ENCODE peak calls at places on chromosomes 2 and 18, in eight cellular contexts. Q is HepG2, S is K562, D is A549, T is HCT116, X is IMR-90, Y is GM12878, U is H1. Z is an unnamed sample.

GRCh38 chr2:70103531-70104061 is 16.3 kb downstream of the PCBP1 start:
- DNase-seq in Q (no peak), S (no peak), D (no peak), T (no peak), X (no peak), Y (no peak), U (no peak), Z (no peak)

GRCh38 chr2:68900496-68901198 is 29.4 kb upstream of the BMP10 start:
- DNase-seq in Q (no peak), S (no peak), D (no peak), T (no peak), X (no peak), Y (no peak), U (no peak), Z (no peak)

GRCh38 chr2:84338069-84338468 is 121.0 kb downstream of the SUCLG1 start:
- DNase-seq in Q (no peak), S (no peak), D (no peak), T (no peak), X (no peak), Y (no peak), U (no peak), Z (peak; percentile 4)

GRCh38 chr2:68387408-68388350 is 22.6 kb downstream of the PLEK start:
- DNase-seq in Q (no peak), S (no peak), D (no peak), T (no peak), X (no peak), Y (peak; percentile 95), U (no peak), Z (no peak)

GRCh38 chr2:105563000-105563719 is 164.3 kb upstream of the FHL2 start:
- DNase-seq in Q (no peak), S (no peak), D (no peak), T (no peak), X (no peak), Y (no peak), U (no peak), Z (no peak)

GRCh38 chr2:74763962-74764428 is 69.9 kb upstream of the HK2 start:
- DNase-seq in Q (no peak), S (no peak), D (no peak), T (no peak), X (no peak), Y (no peak), U (no peak), Z (no peak)

GRCh38 chr2:230899287-230899686 is 25.8 kb downstream of the GPR55 start:
- DNase-seq in Q (no peak), S (no peak), D (no peak), T (no peak), X (no peak), Y (no peak), U (no peak), Z (peak; percentile 44)

GRCh38 chr18:49846263-49846662 is 32.9 kb upstream of the ACAA2 start:
- DNase-seq in Q (no peak), S (no peak), D (no peak), T (no peak), X (peak; percentile 35), Y (no peak), U (no peak), Z (peak; percentile 36)

GRCh38 chr2:105760191-105760590 is 15.5 kb downstream of the NCK2 start:
- DNase-seq in Q (no peak), S (no peak), D (no peak), T (no peak), X (no peak), Y (no peak), U (no peak), Z (no peak)

GRCh38 chr2:143223556-143223955 is 94.3 kb downstream of the ARHGAP15 start:
- DNase-seq in Q (no peak), S (no peak), D (no peak), T (no peak), X (no peak), Y (no peak), U (no peak), Z (no peak)

GRCh38 chr2:5290911-5291546 is 401.2 kb upstream of the SOX11 start:
- DNase-seq in Q (no peak), S (no peak), D (no peak), T (no peak), X (no peak), Y (no peak), U (no peak), Z (no peak)

GRCh38 chr2:5285891-5286290 is 406.3 kb upstream of the SOX11 start:
- DNase-seq in Q (no peak), S (no peak), D (no peak), T (no peak), X (no peak), Y (no peak), U (no peak), Z (peak; percentile 18)

GRCh38 chr2:5286370-5286769 is 405.8 kb upstream of the SOX11 start:
- DNase-seq in Q (no peak), S (no peak), D (no peak), T (no peak), X (no peak), Y (no peak), U (no peak), Z (no peak)

GRCh38 chr2:5287558-5288334 is 404.4 kb upstream of the SOX11 start:
- DNase-seq in Q (no peak), S (no peak), D (no peak), T (no peak), X (no peak), Y (no peak), U (no peak), Z (no peak)
- TF ChIP-seq RAD21 in Q (no peak), S (no peak), D (no peak), T (no peak), X (no peak), Y (no peak), U (no peak), Z (no peak)

GRCh38 chr18:48348739-48349138 is 60.4 kb downstream of the ZBTB7C start:
- DNase-seq in Q (no peak), S (no peak), D (no peak), T (no peak), X (no peak), Y (no peak), U (no peak), Z (no peak)

GRCh38 chr18:48342125-48342524 is 67.1 kb downstream of the ZBTB7C start:
- DNase-seq in Q (no peak), S (no peak), D (no peak), T (no peak), X (no peak), Y (no peak), U (no peak), Z (peak; percentile 48)

GRCh38 chr18:48347756-48348326 is 61.3 kb downstream of the ZBTB7C start:
- DNase-seq in Q (no peak), S (no peak), D (no peak), T (no peak), X (no peak), Y (no peak), U (no peak), Z (no peak)

GRCh38 chr18:48342588-48342987 is 66.6 kb downstream of the ZBTB7C start:
- DNase-seq in Q (no peak), S (no peak), D (no peak), T (no peak), X (no peak), Y (no peak), U (no peak), Z (no peak)

GRCh38 chr18:48345596-48345995 is 63.6 kb downstream of the ZBTB7C start:
- DNase-seq in Q (no peak), S (no peak), D (peak; percentile 16), T (peak; percentile 12), X (peak; percentile 4), Y (no peak), U (no peak), Z (no peak)
- TF ChIP-seq RAD21 in Q (no peak), S (peak; percentile 12), D (peak; percentile 49), T (peak; percentile 77), X (peak; percentile 46), Y (peak; percentile 7), U (peak; percentile 36), Z (peak; percentile 63)

GRCh38 chr2:23746141-23746863 is 180.6 kb downstream of the ATAD2B start:
- DNase-seq in Q (no peak), S (no peak), D (no peak), T (no peak), X (no peak), Y (no peak), U (no peak), Z (no peak)

GRCh38 chr2:23756593-23757292 is 170.2 kb downstream of the ATAD2B start:
- DNase-seq in Q (no peak), S (no peak), D (no peak), T (no peak), X (no peak), Y (no peak), U (no peak), Z (no peak)

GRCh38 chr2:23753291-23754006 is 173.5 kb downstream of the ATAD2B start:
- DNase-seq in Q (no peak), S (no peak), D (no peak), T (no peak), X (peak; percentile 58), Y (no peak), U (no peak), Z (no peak)

GRCh38 chr2:23754970-23755369 is 172.0 kb downstream of the ATAD2B start:
- DNase-seq in Q (no peak), S (no peak), D (no peak), T (no peak), X (no peak), Y (no peak), U (no peak), Z (no peak)

GRCh38 chr2:23751747-23752265 is 175.1 kb downstream of the ATAD2B start:
- DNase-seq in Q (no peak), S (no peak), D (no peak), T (no peak), X (no peak), Y (no peak), U (no peak), Z (no peak)
- TF ChIP-seq RAD21 in Q (no peak), S (no peak), D (no peak), T (no peak), X (no peak), Y (no peak), U (no peak), Z (no peak)

DNA sequence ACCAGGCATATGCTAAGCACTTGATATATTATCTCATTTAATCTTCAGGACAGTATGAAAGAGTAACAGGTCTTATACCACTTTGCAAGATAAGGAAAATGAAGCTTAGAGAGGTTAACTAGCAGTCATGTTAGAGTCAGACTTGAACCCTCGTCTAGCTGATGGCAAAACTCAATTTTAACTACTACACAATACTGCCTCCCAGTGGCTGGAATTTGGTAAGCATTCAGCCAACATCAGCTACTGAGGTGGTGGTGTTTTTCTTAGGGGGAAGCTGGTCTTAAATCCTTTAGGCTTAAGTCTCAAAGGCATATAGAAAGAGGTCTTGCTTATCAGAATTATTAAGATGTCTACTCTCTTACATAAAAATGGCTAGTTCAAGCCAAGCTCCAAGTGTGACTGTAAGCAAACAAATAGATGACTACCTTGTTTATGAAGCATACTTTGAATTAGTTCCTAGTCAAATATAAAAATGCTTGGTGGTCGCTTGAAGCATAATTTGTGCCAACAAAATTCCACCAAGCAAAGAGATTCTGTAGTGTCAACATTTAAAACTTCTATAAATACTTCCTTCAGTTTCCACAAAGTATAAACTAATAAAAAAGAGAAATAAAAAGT is 325.4 kb upstream of the FIGN start:
- DNase-seq in Q (peak; percentile 53), S (peak; percentile 3), D (peak; percentile 29), T (peak; percentile 22), X (peak; percentile 21), Y (peak; percentile 13), U (peak; percentile 43), Z (peak; percentile 14)
- TF ChIP-seq RAD21 in Q (peak; percentile 74), S (peak; percentile 33), D (peak; percentile 74), T (peak; percentile 65), X (peak; percentile 66), Y (peak; percentile 85), U (peak; percentile 85), Z (peak; percentile 71)